ENCODE peak calls at places on chromosomes 1 and 21, in six cellular contexts. A, E, D, X, N and T are unnamed samples. For H3K9me3, the result is how much of the 10 kb centered on the place peaks cover.

GRCh38 chr1:46027788-46028573 is 104.4 kb downstream of the PIK3R3 start:
- DNase-seq in X (peak), A (no peak), E (no peak), N (no peak), D (no peak), T (no peak)

GRCh38 chr1:59757185-59757747 is 57.5 kb upstream of the HOOK1 start:
- DNase-seq in X (no peak), E (no peak), N (no peak), A (no peak), D (no peak), T (no peak)

GRCh38 chr1:94562502-94563260 is 21.1 kb upstream of the F3 start:
- DNase-seq in A (no peak), N (no peak), E (no peak), X (no peak), D (no peak), T (peak)

GRCh38 chr21:32726742-32727477 is 903 bp downstream of the SYNJ1 start:
- DNase-seq in D (peak), A (no peak), N (peak), X (peak), E (peak), T (peak)

GRCh38 chr1:232579461-232579860 is 50.5 kb downstream of the SIPA1L2 start:
- DNase-seq in X (no peak), E (no peak), N (no peak), D (no peak), A (no peak), T (no peak)

GRCh38 chr1:167439301-167439988 is 78.9 kb downstream of the CD247 start:
- DNase-seq in D (no peak), E (peak), X (no peak), N (no peak), A (no peak), T (peak)

GRCh38 chr1:209988706-209989105 is 50.7 kb downstream of the SYT14 start:
- DNase-seq in X (no peak), A (no peak), D (no peak), N (no peak), E (no peak), T (no peak)

GRCh38 chr1:76764638-76765572 is 102.4 kb upstream of the ST6GALNAC5 start:
- DNase-seq in X (peak), E (no peak), N (no peak), A (no peak), D (no peak), T (no peak)

GRCh38 chr1:58282623-58283022 is 263.9 kb downstream of the OMA1 start:
- DNase-seq in A (no peak), X (no peak), N (no peak), D (no peak), E (no peak), T (no peak)

GRCh38 chr21:27498025-27498424 is 531.1 kb upstream of the ADAMTS5 start:
- DNase-seq in D (no peak), A (no peak), E (no peak), X (no peak), N (no peak), T (no peak)

GRCh38 chr1:183023146-183023600 is at the start of gene LAMC1:
- DNase-seq in E (peak), D (peak), X (peak), N (peak), A (peak), T (peak)

GRCh38 chr21:45513003-45513706 is 29.1 kb downstream of the SLC19A1 start:
- DNase-seq in D (no peak), E (peak), X (peak), N (no peak), A (peak), T (no peak)

GRCh38 chr21:36887983-36888382 is 78.5 kb downstream of the HLCS start:
- DNase-seq in X (no peak), A (no peak), N (no peak), E (no peak), D (no peak), T (no peak)

GRCh38 chr21:41956926-41957729 is 3.3 kb upstream of the C2CD2 start:
- DNase-seq in A (no peak), E (peak), D (no peak), X (no peak), N (no peak), T (no peak)

GRCh38 chr1:47759581-47760247 is 237.5 kb downstream of the TRABD2B start:
- DNase-seq in N (no peak), E (no peak), A (peak), D (no peak), X (no peak), T (no peak)
- H3K27ac ChIP-seq in N (no peak), E (no peak), A (no peak), D (peak), X (no peak), T (no peak)

GRCh38 chr1:10986525-10986890 is 25.9 kb upstream of the TARDBP start:
- DNase-seq in D (no peak), N (no peak), A (no peak), X (no peak), E (peak), T (no peak)
- H3K9me3 ChIP-seq in D (under half), N (under half), A (under half), X (under half), E (under half), T (under half)

GRCh38 chr21:37917612-37918011 is 1.4 kb upstream of the KCNJ6 start:
- DNase-seq in A (no peak), X (no peak), N (no peak), E (no peak), D (no peak), T (no peak)

GRCh38 chr21:37916795-37917142 is 512 bp upstream of the KCNJ6 start:
- DNase-seq in N (no peak), A (no peak), X (no peak), E (no peak), D (no peak), T (no peak)

GRCh38 chr21:37915941-37916794 is at the start of gene KCNJ6:
- DNase-seq in A (no peak), N (no peak), X (no peak), D (no peak), E (peak), T (no peak)

GRCh38 chr21:37915516-37915915 is 741 bp downstream of the KCNJ6 start:
- DNase-seq in N (no peak), X (no peak), D (no peak), E (no peak), A (no peak), T (no peak)

DNA sequence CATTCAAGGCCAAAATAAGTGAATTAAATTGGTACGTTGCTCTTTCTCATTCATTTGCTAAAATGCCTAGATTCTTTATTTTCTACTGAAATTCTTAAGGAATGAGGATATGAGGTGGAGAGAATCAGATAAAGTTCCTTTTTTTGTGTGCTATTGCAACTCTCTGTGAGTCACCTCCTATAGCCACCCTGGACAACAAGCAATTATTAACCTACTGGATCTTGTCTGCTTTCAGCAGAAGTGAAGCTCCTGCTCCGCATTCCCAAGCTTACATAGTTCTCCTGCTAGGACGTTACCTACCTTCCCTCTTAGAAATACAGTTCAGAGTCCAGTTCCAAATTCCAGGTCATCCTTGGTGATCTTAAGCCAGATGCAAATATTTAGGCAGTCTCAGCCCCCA is 4.8 kb upstream of the KCNJ6 start:
- DNase-seq in E (no peak), D (no peak), X (no peak), N (no peak), A (no peak), T (no peak)
- H3K27ac ChIP-seq in E (no peak), D (no peak), X (no peak), N (no peak), A (no peak), T (no peak)

DNA sequence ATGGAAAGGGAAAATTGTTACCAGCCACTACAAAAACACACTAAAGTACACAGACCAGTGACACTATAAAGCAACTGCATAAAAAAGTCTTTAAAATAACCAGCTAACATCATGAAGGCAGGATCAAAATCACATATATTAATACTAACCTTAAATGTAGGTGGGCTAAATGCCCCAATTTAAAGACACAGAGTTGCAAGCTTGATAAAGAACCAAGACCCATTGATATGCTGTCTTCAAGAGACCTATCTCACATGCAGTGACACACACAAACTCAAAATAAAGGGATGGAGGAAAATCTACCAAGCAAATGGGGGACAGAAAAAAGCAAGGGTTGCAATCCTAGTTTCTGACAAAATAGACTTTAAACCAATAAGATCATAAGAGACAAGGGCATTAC is 246.3 kb downstream of the SEC16B start:
- DNase-seq in A (no peak), E (no peak), D (no peak), N (no peak), X (no peak), T (no peak)
- H3K9me3 ChIP-seq in A (half or more), E (under half), D (under half), N (under half), X (half or more), T (under half)

GRCh38 chr1:198102454-198102791 is 54.4 kb upstream of the NEK7 start:
- DNase-seq in X (no peak), E (no peak), A (no peak), D (no peak), N (no peak), T (no peak)

GRCh38 chr1:198099755-198100154 is 57.0 kb upstream of the NEK7 start:
- DNase-seq in E (no peak), D (no peak), N (no peak), X (no peak), A (no peak), T (no peak)

GRCh38 chr1:198106007-198106406 is 50.8 kb upstream of the NEK7 start:
- DNase-seq in X (no peak), A (no peak), N (no peak), E (no peak), D (no peak), T (no peak)

GRCh38 chr1:198105185-198105584 is 51.6 kb upstream of the NEK7 start:
- DNase-seq in N (no peak), E (no peak), A (no peak), X (no peak), D (no peak), T (no peak)

GRCh38 chr1:198101716-198102453 is 54.9 kb upstream of the NEK7 start:
- DNase-seq in N (no peak), X (no peak), D (no peak), E (no peak), A (no peak), T (no peak)
- H3K27ac ChIP-seq in N (no peak), X (no peak), D (no peak), E (no peak), A (no peak), T (no peak)

GRCh38 chr1:79781261-79781660 is 774.7 kb upstream of the ADGRL4 start:
- DNase-seq in X (no peak), N (no peak), D (no peak), A (no peak), E (no peak), T (no peak)

GRCh38 chr1:79791488-79792211 is 785.1 kb upstream of the ADGRL4 start:
- DNase-seq in A (no peak), N (no peak), X (no peak), E (no peak), D (no peak), T (no peak)

GRCh38 chr1:79787631-79788030 is 781.1 kb upstream of the ADGRL4 start:
- DNase-seq in N (no peak), E (no peak), A (no peak), D (no peak), X (no peak), T (no peak)

GRCh38 chr1:79790950-79791349 is 784.4 kb upstream of the ADGRL4 start:
- DNase-seq in A (no peak), N (no peak), D (no peak), X (no peak), E (no peak), T (no peak)

DNA sequence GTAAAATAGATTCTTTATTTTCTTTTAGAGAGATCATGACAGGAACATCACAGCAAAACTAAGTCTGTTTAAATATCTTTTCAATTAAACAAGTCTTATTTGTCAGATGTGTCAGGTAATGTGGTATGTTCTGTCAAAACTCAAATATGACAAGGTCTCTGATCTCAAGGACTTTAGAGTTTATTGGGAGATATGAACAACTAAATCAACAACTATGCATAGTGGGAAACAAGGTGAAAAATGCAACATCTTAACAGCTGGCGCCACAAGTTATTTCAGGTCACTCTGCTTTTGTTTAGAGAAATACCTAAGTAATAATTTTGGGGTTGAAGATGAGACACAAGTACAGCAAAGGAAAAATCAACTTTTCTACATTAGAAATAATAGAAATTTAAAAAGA is 779.4 kb upstream of the ADGRL4 start:
- DNase-seq in X (no peak), N (no peak), D (no peak), E (no peak), A (no peak), T (no peak)
- H3K9me3 ChIP-seq in X (under half), N (under half), D (under half), E (under half), A (under half), T (under half)

DNA sequence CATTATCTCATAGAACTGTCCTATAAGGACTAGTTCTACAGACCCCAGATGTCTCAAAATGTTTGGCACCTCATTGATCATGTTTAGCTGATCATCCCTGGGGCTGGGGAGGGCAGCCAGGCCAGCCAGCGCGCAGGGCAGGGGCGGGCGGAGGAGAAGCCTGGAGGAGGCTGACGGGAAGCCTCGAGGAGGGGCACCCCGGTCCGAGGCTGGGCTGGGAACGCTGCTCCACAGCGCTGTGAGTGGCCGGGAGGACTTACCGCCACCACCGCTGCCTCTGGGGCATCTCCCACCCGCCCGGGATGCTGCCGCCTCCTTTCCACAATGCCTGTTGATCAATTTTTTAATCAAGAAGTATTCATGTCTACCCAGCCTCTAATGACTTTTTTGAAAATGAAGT is 159.5 kb upstream of the GREM2 start:
- DNase-seq in D (no peak), E (no peak), X (no peak), A (no peak), N (no peak), T (no peak)
- H3K27ac ChIP-seq in D (no peak), E (no peak), X (no peak), A (no peak), N (no peak), T (no peak)

GRCh38 chr1:2646837-2647236 is 14.0 kb upstream of the MMEL1 start:
- DNase-seq in N (no peak), E (no peak), D (no peak), X (no peak), A (no peak), T (no peak)

GRCh38 chr1:2645776-2646175 is 13.0 kb upstream of the MMEL1 start:
- DNase-seq in A (peak), D (no peak), E (no peak), N (no peak), X (no peak), T (no peak)

GRCh38 chr1:2645143-2645542 is 12.3 kb upstream of the MMEL1 start:
- DNase-seq in D (no peak), N (no peak), A (peak), E (no peak), X (no peak), T (no peak)

DNA sequence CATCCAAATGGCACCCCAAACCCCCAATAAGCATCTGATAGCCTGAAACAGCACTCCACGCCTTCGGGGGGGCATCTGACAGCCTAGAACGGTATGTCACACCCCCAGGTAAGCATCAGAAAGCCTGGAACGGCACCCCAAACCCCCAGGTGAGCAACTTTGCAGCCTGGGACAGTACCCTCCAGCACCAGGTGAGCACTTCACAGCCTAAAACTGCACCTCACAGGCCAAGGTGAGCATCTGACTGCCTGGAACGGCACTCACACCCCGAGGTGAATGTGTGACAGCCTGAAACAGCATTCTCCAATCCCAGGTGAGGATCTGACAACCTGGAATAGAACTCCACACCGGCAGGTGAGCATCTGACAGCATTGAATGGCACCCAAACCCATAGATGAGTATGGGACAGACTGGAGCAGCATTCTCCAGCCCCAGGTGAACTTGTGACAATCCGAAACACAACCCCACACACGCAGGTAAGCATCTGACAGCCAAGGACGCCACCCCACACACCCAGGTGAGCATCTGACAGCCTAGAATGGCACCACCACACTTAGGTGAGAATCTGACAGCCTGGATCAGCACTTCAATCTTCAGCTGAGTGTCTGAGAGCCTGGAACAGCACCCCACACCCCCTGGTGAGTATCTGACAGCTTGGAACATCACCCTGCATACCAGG is 18.3 kb upstream of the MMEL1 start:
- DNase-seq in N (peak), E (no peak), A (peak), D (no peak), X (peak), T (no peak)
- H3K9me3 ChIP-seq in N (under half), E (under half), A (under half), D (under half), X (under half), T (under half)

GRCh38 chr1:67888707-67889106 is 55.4 kb upstream of the GNG12 start:
- DNase-seq in X (no peak), A (no peak), N (no peak), E (no peak), D (no peak), T (no peak)

GRCh38 chr1:67889466-67889865 is 56.2 kb upstream of the GNG12 start:
- DNase-seq in E (no peak), D (no peak), N (no peak), X (no peak), A (no peak), T (no peak)

GRCh38 chr1:67888208-67888607 is 54.9 kb upstream of the GNG12 start:
- DNase-seq in E (no peak), N (no peak), X (no peak), A (no peak), D (no peak), T (no peak)

GRCh38 chr1:67890862-67891261 is 57.6 kb upstream of the GNG12 start:
- DNase-seq in A (no peak), E (no peak), D (no peak), N (no peak), X (no peak), T (no peak)

GRCh38 chr1:67889940-67890567 is 56.8 kb upstream of the GNG12 start:
- DNase-seq in A (no peak), N (no peak), E (peak), X (no peak), D (no peak), T (no peak)
- H3K27ac ChIP-seq in A (no peak), N (no peak), E (no peak), X (no peak), D (no peak), T (no peak)

GRCh38 chr1:2906105-2906504 is 104.6 kb upstream of the TTC34 start:
- DNase-seq in E (no peak), D (no peak), N (peak), A (no peak), X (no peak), T (no peak)

GRCh38 chr1:2906620-2907019 is 105.1 kb upstream of the TTC34 start:
- DNase-seq in X (no peak), N (no peak), E (no peak), A (no peak), D (no peak), T (no peak)

GRCh38 chr1:2904191-2904590 is 102.7 kb upstream of the TTC34 start:
- DNase-seq in X (no peak), D (no peak), E (no peak), N (no peak), A (no peak), T (no peak)

GRCh38 chr1:2907051-2907450 is 105.6 kb upstream of the TTC34 start:
- DNase-seq in N (no peak), E (no peak), D (no peak), A (no peak), X (no peak), T (no peak)

DNA sequence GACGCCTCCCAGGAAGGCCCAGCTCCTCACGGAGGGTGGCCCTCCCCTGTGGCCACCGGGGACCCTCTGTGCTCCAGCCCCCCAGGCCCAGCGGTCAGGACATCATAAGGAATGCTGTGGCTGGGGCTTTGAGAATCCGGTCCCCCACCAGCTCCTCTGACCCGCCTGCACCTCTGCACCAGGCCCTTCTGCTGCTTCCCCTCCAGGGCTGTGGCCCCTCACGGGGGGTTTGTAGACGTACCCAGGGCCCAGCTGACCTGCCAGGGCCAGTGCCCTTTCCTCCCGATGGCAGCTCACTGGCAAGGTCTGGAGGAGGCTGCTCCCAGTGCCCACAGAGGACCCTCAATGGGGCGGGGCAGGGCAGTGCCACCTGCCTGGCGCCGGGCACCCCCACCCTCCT is 103.9 kb upstream of the TTC34 start:
- DNase-seq in D (no peak), X (no peak), E (no peak), A (no peak), N (no peak), T (no peak)
- H3K9me3 ChIP-seq in D (under half), X (under half), E (under half), A (under half), N (under half), T (under half)